ENCODE peak calls at places on chromosomes 7 and 10, in nine cellular contexts. P is spleen, I is HCT116, C is transverse colon, U is sigmoid colon, G is upper lobe of left lung, F is H1, H is K562, K is suprapubic skin. L is an unnamed sample.

GRCh38 chr7:151429232-151429554 is 10.7 kb downstream of the CRYGN start:
- DNase-seq in P (peak; percentile 39), U (peak; percentile 63), G (no peak), C (no peak), I (no peak), K (no peak), H (no peak), F (no peak), L (no peak)

GRCh38 chr10:73247509-73248258 is 629 bp upstream of the DNAJC9 start:
- DNase-seq in K (no peak), U (no peak), P (no peak), H (no peak), I (no peak), C (no peak), G (no peak), F (no peak), L (no peak)

GRCh38 chr7:127629268-127629854 is 11.4 kb upstream of the PAX4 start:
- DNase-seq in U (no peak), H (peak; percentile 54), C (peak; percentile 34), I (peak; percentile 50), P (no peak), F (peak; percentile 94), K (no peak), G (no peak), L (no peak)

GRCh38 chr10:3784510-3785250 is at the start of gene KLF6:
- DNase-seq in U (peak; percentile 81), C (peak; percentile 40), I (no peak), H (peak; percentile 50), K (no peak), P (peak; percentile 93), G (peak; percentile 94), F (peak; percentile 70), L (no peak)

GRCh38 chr10:94183666-94184264 is 179.0 kb downstream of the NOC3L start:
- DNase-seq in U (no peak), I (no peak), F (no peak), C (no peak), H (no peak), P (no peak), K (no peak), G (no peak), L (no peak)

GRCh38 chr7:151424799-151425198 is 15.0 kb upstream of the WDR86 start:
- DNase-seq in F (no peak), U (no peak), I (no peak), C (no peak), H (no peak), G (no peak), K (no peak), P (peak; percentile 40), L (no peak)

GRCh38 chr10:117373848-117374505 is 1.3 kb downstream of the PDZD8 start:
- DNase-seq in P (peak; percentile 88), U (peak; percentile 86), G (peak; percentile 84), H (no peak), F (no peak), I (no peak), K (peak; percentile 86), C (peak; percentile 59), L (peak; percentile 25)

GRCh38 chr10:67438605-67439258 is 257.3 kb downstream of the CTNNA3 start:
- DNase-seq in H (no peak), C (no peak), K (no peak), P (no peak), I (no peak), G (no peak), U (no peak), F (no peak), L (no peak)

GRCh38 chr10:112952282-112952991 is 2.4 kb downstream of the TCF7L2 start:
- DNase-seq in I (no peak), K (no peak), P (peak; percentile 79), C (peak; percentile 25), U (peak; percentile 64), G (peak; percentile 86), F (no peak), H (no peak), L (no peak)

GRCh38 chr7:39595102-39595620 is 28.2 kb upstream of the RALA start:
- DNase-seq in C (no peak), G (no peak), P (no peak), H (no peak), K (no peak), F (no peak), I (no peak), U (no peak), L (no peak)

GRCh38 chr7:65509368-65510186 is 135.9 kb downstream of the ZNF92 start:
- DNase-seq in K (no peak), F (peak; percentile 46), G (peak; percentile 73), C (no peak), H (no peak), U (peak; percentile 47), P (peak; percentile 69), I (no peak), L (no peak)

GRCh38 chr10:21953585-21954057 is 49.9 kb downstream of the DNAJC1 start:
- DNase-seq in K (no peak), H (peak; percentile 47), C (no peak), F (no peak), I (peak; percentile 53), U (no peak), G (no peak), P (no peak), L (no peak)

GRCh38 chr7:31022726-31023125 is 29.4 kb upstream of the ADCYAP1R1 start:
- DNase-seq in K (no peak), P (peak; percentile 52), C (no peak), U (no peak), I (no peak), F (peak; percentile 55), G (no peak), H (peak; percentile 33), L (no peak)

GRCh38 chr7:2862831-2863361 is 18.8 kb upstream of the GNA12 start:
- DNase-seq in C (no peak), I (no peak), U (no peak), P (no peak), K (no peak), F (no peak), G (no peak), H (no peak), L (no peak)

GRCh38 chr7:143300959-143301617 is 12.9 kb downstream of the CASP2 start:
- DNase-seq in G (no peak), I (no peak), F (no peak), P (no peak), U (no peak), C (no peak), K (no peak), H (no peak), L (no peak)

GRCh38 chr7:45683556-45684148 is 109.5 kb downstream of the ADCY1 start:
- DNase-seq in K (peak; percentile 70), F (peak; percentile 35), H (no peak), I (no peak), G (peak; percentile 24), C (no peak), U (no peak), P (peak; percentile 40), L (no peak)

GRCh38 chr10:97048649-97049427 is 136.9 kb downstream of the SLIT1 start:
- DNase-seq in G (peak; percentile 79), H (no peak), F (no peak), I (no peak), C (no peak), U (no peak), K (no peak), P (no peak), L (no peak)

GRCh38 chr10:123081896-123082295 is 53.9 kb upstream of the HMX3 start:
- DNase-seq in U (no peak), C (no peak), K (no peak), G (no peak), F (no peak), P (no peak), H (no peak), I (no peak), L (no peak)

GRCh38 chr7:90401989-90402388 is 1.3 kb upstream of the CLDN12 start:
- DNase-seq in F (no peak), C (peak; percentile 54), K (no peak), P (no peak), G (no peak), U (no peak), I (no peak), H (no peak), L (no peak)

GRCh38 chr10:30048768-30049507 is 10.4 kb downstream of the JCAD start:
- DNase-seq in U (no peak), P (no peak), G (no peak), K (no peak), I (no peak), F (no peak), C (no peak), H (no peak), L (no peak)
- TF ChIP-seq POLR2A in U (no peak), P (no peak), G (no peak), K (no peak), I (no peak), F (no peak), C (no peak), H (no peak), L (no peak)

GRCh38 chr7:74587435-74588126 is 69.9 kb upstream of the GTF2I start:
- DNase-seq in U (peak; percentile 95), H (peak; percentile 70), K (peak; percentile 90), P (peak; percentile 80), F (peak; percentile 69), I (no peak), C (peak; percentile 81), G (peak; percentile 50), L (peak; percentile 29)
- TF ChIP-seq POLR2AphosphoS5 in U (no peak), H (no peak), K (no peak), P (peak; percentile 51), F (no peak), I (no peak), C (no peak), G (peak; percentile 34), L (no peak)

GRCh38 chr10:88238515-88238914 is 344.6 kb downstream of the RNLS start:
- DNase-seq in K (no peak), P (no peak), C (no peak), U (no peak), H (no peak), I (no peak), G (no peak), F (no peak), L (no peak)
- H3K27ac ChIP-seq in K (peak overlapping the region; percentile 31), P (no peak overlapping the region), C (no peak overlapping the region), U (no peak overlapping the region), H (no peak overlapping the region), I (no peak overlapping the region), G (peak overlapping the region; percentile 8), F (no peak overlapping the region), L (no peak overlapping the region)

GRCh38 chr10:10211409-10211808 is 806.3 kb upstream of the CELF2 start:
- DNase-seq in G (no peak), U (no peak), F (no peak), K (no peak), C (no peak), H (no peak), I (no peak), P (no peak), L (no peak)
- TF ChIP-seq POLR2A in G (no peak), U (no peak), F (no peak), K (no peak), C (no peak), H (no peak), I (no peak), P (no peak), L (no peak)

L was measured in prostate gland.